ENCODE peak calls at places on chromosome 1, in ten cellular contexts. J, N, H, M, F, U, B, C, W and L are unnamed samples.

GRCh38 chr1:6386371-6386949 is 7.1 kb downstream of the ACOT7 start:
- DNase-seq in F (peak; percentile 83), N (no peak), J (no peak), B (no peak), C (no peak), U (no peak), H (no peak), W (no peak), M (no peak), L (no peak)

GRCh38 chr1:186828612-186829542 is at the start of gene PLA2G4A:
- DNase-seq in W (peak; percentile 68), B (no peak), U (no peak), C (no peak), H (peak; percentile 53), J (peak; percentile 4), M (no peak), F (peak; percentile 69), N (peak; percentile 13), L (peak; percentile 44)

GRCh38 chr1:156118175-156118868 is 3.8 kb downstream of the LMNA start:
- DNase-seq in J (no peak), B (no peak), F (peak; percentile 42), H (peak; percentile 70), U (no peak), C (no peak), N (no peak), W (no peak), M (no peak), L (no peak)

GRCh38 chr1:93628682-93629081 is 53.0 kb downstream of the BCAR3 start:
- DNase-seq in W (no peak), U (no peak), C (no peak), F (no peak), J (no peak), H (no peak), N (no peak), M (no peak), B (no peak), L (no peak)

GRCh38 chr1:183757061-183757460 is 47.9 kb upstream of the RGL1 start:
- DNase-seq in W (no peak), M (no peak), C (no peak), F (peak; percentile 69), N (no peak), H (no peak), J (no peak), U (peak; percentile 68), B (peak; percentile 58), L (no peak)

GRCh38 chr1:168179411-168180147 is 817 bp downstream of the TIPRL start:
- DNase-seq in B (no peak), H (no peak), U (no peak), N (no peak), W (peak; percentile 20), C (no peak), J (no peak), F (peak; percentile 23), M (no peak), L (no peak)

GRCh38 chr1:217681806-217682205 is 50.7 kb downstream of the SPATA17 start:
- DNase-seq in C (no peak), F (no peak), W (no peak), B (no peak), J (no peak), U (no peak), M (no peak), N (no peak), H (no peak), L (no peak)

GRCh38 chr1:77300566-77300965 is 18.7 kb downstream of the AK5 start:
- DNase-seq in N (no peak), U (no peak), J (no peak), C (no peak), B (no peak), W (no peak), M (no peak), H (no peak), F (no peak), L (no peak)

GRCh38 chr1:232915212-232915611 is 35.2 kb upstream of the NTPCR start:
- DNase-seq in J (no peak), W (no peak), C (no peak), F (no peak), N (no peak), M (no peak), U (no peak), B (no peak), H (no peak), L (no peak)

GRCh38 chr1:51583532-51583931 is 33.4 kb upstream of the OSBPL9 start:
- DNase-seq in N (no peak), F (no peak), W (no peak), M (no peak), C (peak; percentile 62), B (peak; percentile 66), J (no peak), H (peak; percentile 87), U (no peak), L (no peak)

GRCh38 chr1:1067284-1068076 is 6.6 kb downstream of the RNF223 start:
- DNase-seq in B (no peak), U (no peak), N (no peak), M (no peak), J (no peak), C (no peak), H (no peak), F (no peak), W (no peak), L (no peak)